ENCODE peak calls at places on chromosome 13, in eight cellular contexts. E is uterus; R is stomach; I is thoracic aorta; Q is HAP-1; Y is GM23248; X is CD4-positive, CD25-positive, alpha-beta regulatory T cell; C is heart right ventricle. H is an unnamed sample.

GRCh38 chr13:23018143-23018542 is 162.6 kb upstream of the SGCG start:
- DNase-seq in E (no peak), R (no peak), I (no peak), Q (no peak), Y (no peak), X (no peak), C (no peak), H (no peak)

GRCh38 chr13:50149143-50149703 is 134.0 kb downstream of the KCNRG start:
- DNase-seq in E (no peak), R (no peak), I (no peak), Q (no peak), Y (no peak), X (no peak), C (no peak), H (no peak)

GRCh38 chr13:45872574-45872973 is 21.0 kb upstream of the SIAH3 start:
- DNase-seq in E (no peak), R (no peak), I (no peak), Q (no peak), Y (no peak), X (no peak), C (no peak), H (no peak)

GRCh38 chr13:112734696-112735547 is 45.1 kb downstream of the ATP11A start:
- DNase-seq in E (no peak), R (no peak), I (no peak), Q (no peak), Y (no peak), X (no peak), C (no peak), H (no peak)

GRCh38 chr13:113625965-113626661 is 31.9 kb downstream of the ATP4B start:
- DNase-seq in E (no peak), R (no peak), I (no peak), Q (no peak), Y (peak; percentile 51), X (no peak), C (peak; percentile 2), H (no peak)

GRCh38 chr13:33349314-33349995 is 63.9 kb upstream of the STARD13 start:
- DNase-seq in E (peak; percentile 26), R (no peak), I (no peak), Q (no peak), Y (peak; percentile 25), X (no peak), C (no peak), H (no peak)

GRCh38 chr13:24074687-24075086 is 85.8 kb upstream of the SPATA13 start:
- DNase-seq in E (no peak), R (peak; percentile 73), I (no peak), Q (no peak), Y (no peak), X (no peak), C (no peak), H (no peak)

GRCh38 chr13:49184621-49185020 is 35.5 kb upstream of the MLNR start:
- DNase-seq in E (no peak), R (no peak), I (no peak), Q (no peak), Y (no peak), X (no peak), C (no peak), H (no peak)

GRCh38 chr13:95643814-95644598 is 500 bp downstream of the DZIP1 start:
- DNase-seq in E (peak; percentile 32), R (no peak), I (no peak), Q (peak; percentile 11), Y (peak; percentile 74), X (no peak), C (peak; percentile 24), H (no peak)

GRCh38 chr13:66665991-66666390 is 564.1 kb downstream of the PCDH9 start:
- DNase-seq in E (no peak), R (no peak), I (no peak), Q (no peak), Y (peak; percentile 12), X (no peak), C (no peak), H (no peak)

GRCh38 chr13:73056054-73056962 is 2.5 kb upstream of the KLF5 start:
- DNase-seq in E (no peak), R (no peak), I (no peak), Q (peak; percentile 72), Y (peak; percentile 67), X (no peak), C (no peak), H (no peak)

GRCh38 chr13:108915095-108915633 is 285.8 kb downstream of the MYO16 start:
- DNase-seq in E (no peak), R (no peak), I (no peak), Q (no peak), Y (peak; percentile 68), X (peak; percentile 28), C (no peak), H (no peak)

GRCh38 chr13:48220592-48221300 is 12.3 kb upstream of the ITM2B start:
- DNase-seq in E (no peak), R (no peak), I (no peak), Q (no peak), Y (no peak), X (peak; percentile 41), C (no peak), H (no peak)

GRCh38 chr13:31946091-31946770 is 85.3 kb upstream of the FRY start:
- DNase-seq in E (no peak), R (no peak), I (no peak), Q (no peak), Y (peak; percentile 49), X (no peak), C (no peak), H (no peak)
- H3K4me1 ChIP-seq in E (no peaks in the 10 kb centered on the region), R (peaks cover 11% of the 10 kb centered on the region), I (peaks cover 11% of the 10 kb centered on the region), Q (no peaks in the 10 kb centered on the region), Y (peaks cover 46% of the 10 kb centered on the region), X (no peaks in the 10 kb centered on the region), C (peaks cover 23% of the 10 kb centered on the region), H (no peaks in the 10 kb centered on the region)

GRCh38 chr13:110419946-110420345 is 112.9 kb downstream of the COL4A2 start:
- DNase-seq in E (no peak), R (no peak), I (no peak), Q (no peak), Y (no peak), X (no peak), C (no peak), H (no peak)

GRCh38 chr13:110420626-110421025 is 113.5 kb downstream of the COL4A2 start:
- DNase-seq in E (no peak), R (no peak), I (no peak), Q (no peak), Y (no peak), X (no peak), C (no peak), H (no peak)

GRCh38 chr13:110419391-110419791 is 112.3 kb downstream of the COL4A2 start:
- DNase-seq in E (no peak), R (no peak), I (no peak), Q (no peak), Y (no peak), X (no peak), C (no peak), H (no peak)

GRCh38 chr13:110417537-110417908 is 110.4 kb downstream of the COL4A2 start:
- DNase-seq in E (no peak), R (no peak), I (no peak), Q (no peak), Y (peak; percentile 46), X (no peak), C (no peak), H (no peak)

GRCh38 chr13:110418944-110419343 is 111.9 kb downstream of the COL4A2 start:
- DNase-seq in E (no peak), R (no peak), I (no peak), Q (no peak), Y (no peak), X (no peak), C (peak; percentile 59), H (no peak)
- H3K4me1 ChIP-seq in E (peaks cover 23% of the 10 kb centered on the region), R (peaks cover 6% of the 10 kb centered on the region), I (peaks cover 95% of the 10 kb centered on the region), Q (no peaks in the 10 kb centered on the region), Y (peaks cover 41% of the 10 kb centered on the region), X (no peaks in the 10 kb centered on the region), C (peaks cover 83% of the 10 kb centered on the region), H (no peaks in the 10 kb centered on the region)

GRCh38 chr13:35995136-35995535 is 136.0 kb downstream of the DCLK1 start:
- DNase-seq in E (no peak), R (no peak), I (no peak), Q (peak; percentile 7), Y (peak; percentile 57), X (no peak), C (no peak), H (no peak)

GRCh38 chr13:35990196-35990595 is 141.0 kb downstream of the DCLK1 start:
- DNase-seq in E (no peak), R (no peak), I (no peak), Q (no peak), Y (no peak), X (no peak), C (no peak), H (no peak)

GRCh38 chr13:35994131-35994966 is 136.8 kb downstream of the DCLK1 start:
- DNase-seq in E (peak; percentile 71), R (no peak), I (peak; percentile 34), Q (no peak), Y (peak; percentile 88), X (no peak), C (peak; percentile 33), H (no peak)

GRCh38 chr13:35996360-35996759 is 134.8 kb downstream of the DCLK1 start:
- DNase-seq in E (no peak), R (no peak), I (no peak), Q (no peak), Y (no peak), X (no peak), C (no peak), H (no peak)

DNA sequence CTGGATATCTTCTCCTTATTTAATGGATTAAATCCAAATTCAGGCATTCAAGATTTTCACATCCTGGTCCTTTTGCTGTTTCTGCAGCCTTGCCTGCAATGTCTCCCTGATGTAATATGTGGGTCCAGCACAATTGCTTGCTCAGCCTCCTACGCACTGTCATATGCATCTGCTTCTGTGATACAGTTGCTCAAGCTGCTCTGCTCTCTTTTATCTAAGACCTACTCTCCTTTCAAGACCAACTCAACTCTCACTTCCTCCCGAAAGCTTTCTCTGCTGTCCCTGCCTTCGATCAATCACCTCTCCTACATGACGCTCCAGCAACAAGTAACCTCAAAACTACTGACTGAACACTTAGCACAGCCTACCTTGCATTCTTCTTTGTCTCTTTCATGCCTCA is 138.2 kb downstream of the DCLK1 start:
- DNase-seq in E (no peak), R (no peak), I (no peak), Q (no peak), Y (peak; percentile 20), X (no peak), C (no peak), H (no peak)
- H3K4me1 ChIP-seq in E (peaks cover 4% of the 10 kb centered on the region), R (no peaks in the 10 kb centered on the region), I (peaks cover 49% of the 10 kb centered on the region), Q (peaks cover 6% of the 10 kb centered on the region), Y (peaks cover 35% of the 10 kb centered on the region), X (no peaks in the 10 kb centered on the region), C (peaks cover 17% of the 10 kb centered on the region), H (no peaks in the 10 kb centered on the region)

DNA sequence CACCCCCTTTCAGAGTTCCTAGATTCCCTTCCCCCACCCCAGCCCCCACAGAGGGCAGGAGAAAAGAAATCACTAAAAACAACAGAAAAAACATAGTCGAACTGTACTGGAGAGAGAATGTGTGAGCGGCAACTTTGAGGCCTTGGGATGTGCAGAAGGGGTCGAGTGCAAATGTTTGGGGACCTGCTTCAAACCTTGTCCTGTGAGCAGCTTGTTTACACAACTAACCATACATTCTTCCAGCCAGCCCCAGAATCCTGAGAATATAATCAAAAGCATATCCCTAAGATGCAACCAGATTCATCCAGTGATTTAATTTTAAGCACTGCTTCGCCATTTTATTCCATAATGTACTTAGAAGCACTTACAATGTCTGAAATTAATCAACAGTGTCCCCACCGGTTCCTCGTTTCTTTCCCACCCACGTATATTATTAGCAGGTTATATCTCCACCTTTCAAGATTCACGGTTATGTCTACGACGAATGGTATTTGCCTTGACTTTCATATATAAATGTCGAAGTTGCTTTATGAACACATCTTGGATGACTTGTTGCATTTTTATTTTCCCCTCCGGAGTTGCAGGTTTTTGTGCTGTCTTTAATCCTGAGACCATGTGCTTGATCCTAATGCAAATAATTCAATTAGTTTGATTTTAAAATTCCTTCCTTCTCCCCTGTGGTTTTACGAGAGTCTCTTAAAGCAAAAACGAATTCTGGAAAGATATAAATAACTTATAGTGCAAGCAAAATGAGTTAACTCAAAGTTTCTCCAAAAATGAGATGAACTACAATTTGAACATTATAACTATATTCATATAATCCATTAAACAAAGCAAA is 107.6 kb downstream of the ZIC5 start:
- DNase-seq in E (no peak), R (no peak), I (no peak), Q (no peak), Y (no peak), X (no peak), C (no peak), H (no peak)
- H3K4me1 ChIP-seq in E (no peaks in the 10 kb centered on the region), R (no peaks in the 10 kb centered on the region), I (no peaks in the 10 kb centered on the region), Q (peaks cover 15% of the 10 kb centered on the region), Y (no peaks in the 10 kb centered on the region), X (peaks cover 9% of the 10 kb centered on the region), C (no peaks in the 10 kb centered on the region), H (no peaks in the 10 kb centered on the region)